ENCODE peak calls at places on chromosomes 6 and 20, in ten cellular contexts. V is mesendoderm, F is body of pancreas, K is transverse colon, T is heart right ventricle, G is GM23248, X is psoas muscle, S is HAP-1, Y is cardiac muscle cell, U is IMR-90. H is an unnamed sample.

GRCh38 chr6:136927313-136927712 is 5.2 kb downstream of the SLC35D3 start:
- DNase-seq in U (peak; percentile 10), K (no peak), Y (no peak), G (no peak), X (no peak), V (peak; percentile 72), S (peak; percentile 11), F (no peak), T (no peak), H (peak; percentile 63)

GRCh38 chr6:20350215-20350614 is 51.5 kb upstream of the E2F3 start:
- DNase-seq in X (no peak), K (no peak), F (no peak), Y (no peak), U (peak; percentile 57), T (no peak), G (no peak), S (no peak), V (no peak), H (no peak)

GRCh38 chr20:57451759-57452661 is 60.8 kb downstream of the RBM38 start:
- DNase-seq in Y (no peak), X (no peak), F (no peak), V (no peak), G (no peak), K (no peak), U (no peak), S (no peak), T (peak; percentile 50), H (no peak)

GRCh38 chr6:162713926-162714759 is 13.4 kb downstream of the PRKN start:
- DNase-seq in T (peak; percentile 34), K (no peak), X (no peak), S (no peak), U (no peak), Y (no peak), G (no peak), V (no peak), F (no peak), H (no peak)

GRCh38 chr20:59006864-59007757 is at the start of gene CTSZ:
- DNase-seq in G (peak; percentile 68), T (peak; percentile 51), X (peak; percentile 79), S (peak; percentile 50), K (peak; percentile 88), F (peak; percentile 63), Y (peak; percentile 58), V (peak; percentile 68), U (no peak), H (peak; percentile 88)

GRCh38 chr6:124772733-124773319 is 189.4 kb upstream of the RNF217 start:
- DNase-seq in Y (peak; percentile 15), T (no peak), G (no peak), U (no peak), X (no peak), F (no peak), K (no peak), V (no peak), S (peak; percentile 13), H (no peak)

GRCh38 chr20:11195899-11196558 is 522.2 kb upstream of the JAG1 start:
- DNase-seq in T (peak; percentile 23), U (peak; percentile 95), Y (peak; percentile 31), K (no peak), G (peak; percentile 74), X (no peak), S (no peak), F (no peak), V (no peak), H (no peak)

GRCh38 chr20:4160761-4161305 is 145.5 kb upstream of the RNF24 start:
- DNase-seq in T (peak; percentile 43), G (no peak), V (no peak), S (no peak), K (peak; percentile 32), F (no peak), Y (peak; percentile 64), U (peak; percentile 54), X (no peak), H (no peak)

GRCh38 chr20:63330940-63331339 is 30.2 kb downstream of the CHRNA4 start:
- DNase-seq in S (no peak), V (no peak), Y (no peak), X (peak; percentile 3), G (no peak), T (no peak), F (no peak), K (no peak), U (no peak), H (no peak)

GRCh38 chr6:113684382-113684901 is 172.7 kb upstream of the MARCKS start:
- DNase-seq in X (no peak), S (no peak), G (peak; percentile 5), U (peak; percentile 41), F (no peak), K (no peak), Y (no peak), T (no peak), V (peak; percentile 51), H (no peak)

GRCh38 chr20:31569163-31570020 is 35.7 kb upstream of the ID1 start:
- DNase-seq in F (peak; percentile 53), T (peak; percentile 53), U (peak; percentile 53), S (peak; percentile 47), X (peak; percentile 61), G (peak; percentile 80), K (peak; percentile 64), V (peak; percentile 71), Y (peak; percentile 62), H (peak; percentile 75)

GRCh38 chr20:31568773-31569162 is 36.3 kb upstream of the ID1 start:
- DNase-seq in F (no peak), V (no peak), Y (no peak), T (no peak), G (no peak), K (no peak), S (no peak), X (no peak), U (no peak), H (no peak)

GRCh38 chr20:31570735-31571617 is 34.1 kb upstream of the ID1 start:
- DNase-seq in G (peak; percentile 96), S (no peak), K (peak; percentile 25), V (no peak), Y (no peak), U (no peak), F (no peak), X (no peak), T (no peak), H (no peak)

GRCh38 chr20:31568041-31568731 is 36.9 kb upstream of the ID1 start:
- DNase-seq in X (no peak), Y (no peak), F (no peak), S (no peak), K (no peak), U (peak; percentile 36), G (peak; percentile 44), T (no peak), V (no peak), H (no peak)

GRCh38 chr20:31570021-31570463 is 35.0 kb upstream of the ID1 start:
- DNase-seq in V (no peak), X (no peak), T (no peak), U (no peak), G (peak; percentile 62), F (no peak), K (no peak), S (no peak), Y (no peak), H (no peak)
- H3K4me1 ChIP-seq in V (peaks cover 11% of the 10 kb centered on the region), X (peaks cover 34% of the 10 kb centered on the region), T (peaks cover 12% of the 10 kb centered on the region), U (peaks cover 27% of the 10 kb centered on the region), G (peaks cover 56% of the 10 kb centered on the region), F (peaks cover 30% of the 10 kb centered on the region), K (peaks cover 11% of the 10 kb centered on the region), S (peaks cover 23% of the 10 kb centered on the region), Y (peaks cover 20% of the 10 kb centered on the region), H (peaks cover 24% of the 10 kb centered on the region)

GRCh38 chr20:53623454-53624206 is 30.0 kb upstream of the ZNF217 start:
- DNase-seq in Y (peak; percentile 60), U (peak; percentile 77), F (peak; percentile 76), K (peak; percentile 74), V (peak; percentile 87), X (peak; percentile 57), G (peak; percentile 91), T (peak; percentile 73), S (peak; percentile 82), H (peak; percentile 86)

GRCh38 chr20:53622247-53623114 is 28.8 kb upstream of the ZNF217 start:
- DNase-seq in S (no peak), Y (no peak), X (no peak), V (peak; percentile 57), K (no peak), T (no peak), F (no peak), U (no peak), G (no peak), H (no peak)

GRCh38 chr20:53617791-53618489 is 24.3 kb upstream of the ZNF217 start:
- DNase-seq in S (no peak), V (peak; percentile 23), K (no peak), T (no peak), G (no peak), Y (no peak), F (peak; percentile 43), U (no peak), X (no peak), H (peak; percentile 39)

GRCh38 chr20:53623127-53623453 is 29.5 kb upstream of the ZNF217 start:
- DNase-seq in X (no peak), T (no peak), F (no peak), V (no peak), K (no peak), S (no peak), U (no peak), Y (no peak), G (no peak), H (no peak)

GRCh38 chr20:53621482-53622246 is 28.0 kb upstream of the ZNF217 start:
- DNase-seq in T (peak; percentile 40), Y (no peak), V (peak; percentile 33), K (peak; percentile 39), G (peak; percentile 91), U (peak; percentile 82), F (peak; percentile 72), X (peak; percentile 33), S (peak; percentile 59), H (peak; percentile 47)
- H3K4me1 ChIP-seq in T (peaks cover 23% of the 10 kb centered on the region), Y (peaks cover 21% of the 10 kb centered on the region), V (peaks cover 6% of the 10 kb centered on the region), K (peaks cover 20% of the 10 kb centered on the region), G (peaks cover 42% of the 10 kb centered on the region), U (peaks cover 15% of the 10 kb centered on the region), F (peaks cover 39% of the 10 kb centered on the region), X (peaks cover 22% of the 10 kb centered on the region), S (peaks cover 46% of the 10 kb centered on the region), H (peaks cover 33% of the 10 kb centered on the region)

GRCh38 chr20:53869466-53870258 is 200.7 kb downstream of the BCAS1 start:
- DNase-seq in U (peak; percentile 74), T (peak; percentile 77), V (peak; percentile 91), X (peak; percentile 31), G (peak; percentile 83), S (peak; percentile 82), F (peak; percentile 85), K (peak; percentile 84), Y (peak; percentile 83), H (peak; percentile 94)
- H3K4me1 ChIP-seq in U (peaks cover 29% of the 10 kb centered on the region), T (peaks cover 21% of the 10 kb centered on the region), V (peaks cover 10% of the 10 kb centered on the region), X (peaks cover 8% of the 10 kb centered on the region), G (peaks cover 50% of the 10 kb centered on the region), S (peaks cover 62% of the 10 kb centered on the region), F (peaks cover 65% of the 10 kb centered on the region), K (peaks cover 38% of the 10 kb centered on the region), Y (peaks cover 32% of the 10 kb centered on the region), H (peaks cover 59% of the 10 kb centered on the region)

DNA sequence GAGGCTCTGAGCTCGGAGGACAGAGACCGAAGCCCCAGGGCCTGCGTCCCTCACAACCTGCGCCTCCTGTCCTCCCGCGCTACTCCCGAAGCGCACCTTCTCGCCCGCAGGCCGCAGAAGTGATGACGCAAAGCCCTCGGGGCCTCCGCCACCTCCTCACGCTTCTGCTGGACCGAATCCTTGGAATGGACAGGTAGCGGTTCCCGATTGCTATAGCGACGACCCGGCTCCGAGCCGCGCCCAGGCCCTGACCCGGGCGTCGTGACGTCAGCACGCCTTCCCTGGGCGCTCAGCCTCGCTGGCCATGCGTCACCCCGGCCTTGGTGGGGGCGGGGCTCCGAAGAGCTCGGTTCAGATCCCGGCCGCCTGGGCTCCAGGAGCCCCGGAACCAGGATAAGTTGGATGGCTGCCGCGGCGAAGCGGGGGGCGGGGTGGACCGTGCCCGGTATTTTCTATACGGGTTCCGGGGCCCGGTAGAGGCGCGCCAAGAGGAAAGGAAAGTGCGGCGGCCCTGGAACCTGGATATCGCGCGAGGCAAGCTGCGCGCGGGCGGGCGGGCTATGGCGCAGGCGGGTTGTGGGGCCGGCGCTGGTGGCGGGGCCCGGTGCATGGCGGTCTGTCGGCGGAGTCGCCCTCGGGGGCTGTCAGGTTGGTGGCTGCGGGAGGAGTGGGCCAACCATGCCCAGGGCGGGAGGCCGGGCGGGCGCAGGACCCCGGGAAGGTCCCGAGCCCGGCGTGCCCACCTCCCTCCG is at the start of gene ZNF76:
- DNase-seq in V (peak; percentile 99), X (peak; percentile 99), S (peak; percentile 93), Y (peak; percentile 98), U (peak; percentile 95), F (peak; percentile 99), T (peak; percentile 97), K (peak; percentile 98), G (peak; percentile 99), H (peak; percentile 99)
- H3K4me1 ChIP-seq in V (peaks cover 9% of the 10 kb centered on the region), X (peaks cover 41% of the 10 kb centered on the region), S (peaks cover 12% of the 10 kb centered on the region), Y (peaks cover 28% of the 10 kb centered on the region), U (peaks cover 8% of the 10 kb centered on the region), F (peaks cover 35% of the 10 kb centered on the region), T (peaks cover 33% of the 10 kb centered on the region), K (peaks cover 5% of the 10 kb centered on the region), G (peaks cover 24% of the 10 kb centered on the region), H (peaks cover 5% of the 10 kb centered on the region)